ENCODE peak calls at places on chromosomes 12 and 14, in five cellular contexts. C, Q, W, U and I are unnamed samples.

GRCh38 chr12:93113317-93114006 is 184.4 kb upstream of the EEA1 start:
- DNase-seq in C (no peak), Q (no peak), W (no peak), U (peak), I (peak)

GRCh38 chr14:78399316-78399889 is 229.2 kb downstream of the NRXN3 start:
- DNase-seq in C (no peak), Q (peak), W (peak), U (peak), I (peak)

GRCh38 chr12:7161811-7162210 is 27.7 kb upstream of the PEX5 start:
- DNase-seq in C (peak), Q (no peak), W (no peak), U (no peak), I (no peak)

GRCh38 chr14:92472860-92473259 is 40.7 kb upstream of the RIN3 start:
- DNase-seq in C (no peak), Q (no peak), W (no peak), U (peak), I (no peak)

GRCh38 chr12:108587826-108588225 is 10.1 kb downstream of the TMEM119 start:
- DNase-seq in C (no peak), Q (no peak), W (no peak), U (no peak), I (no peak)

GRCh38 chr14:23580152-23580926 is 1.7 kb upstream of the JPH4 start:
- DNase-seq in C (no peak), Q (no peak), W (no peak), U (no peak), I (no peak)

GRCh38 chr14:35042632-35043031 is 3.4 kb upstream of the FAM177A1 start:
- DNase-seq in C (no peak), Q (no peak), W (no peak), U (no peak), I (no peak)

GRCh38 chr12:126534495-126534894 is 1469.3 kb downstream of the AACS start:
- DNase-seq in C (no peak), Q (no peak), W (no peak), U (no peak), I (no peak)

GRCh38 chr12:130975116-130975515 is 21.4 kb downstream of the ADGRD1 start:
- DNase-seq in C (no peak), Q (no peak), W (no peak), U (no peak), I (no peak)